ENCODE peak calls at places on chromosomes 3 and 15, in nine cellular contexts. One of them, this sample, is unnamed. For H3K4me1, the result is how much of the 10 kb centered on the place peaks cover.

GRCh38 chr15:70348581-70349344 is 251.0 kb upstream of the TLE3 start:
- DNase-seq in CD4-positive, CD25-positive, alpha-beta regulatory T cell: no peak
- DNase-seq in effector memory CD4-positive, alpha-beta T cell: no peak
- DNase-seq in pancreas: no peak
- DNase-seq in A549: no peak
- DNase-seq in adrenal gland: peak
- DNase-seq in SJSA1: no peak
- DNase-seq in heart left ventricle: no peak
- DNase-seq in CD8-positive, alpha-beta T cell: no peak
- DNase-seq in this sample: peak

GRCh38 chr3:17349093-17349492 is 393.3 kb downstream of the TBC1D5 start:
- DNase-seq in CD8-positive, alpha-beta T cell: no peak
- DNase-seq in adrenal gland: no peak
- DNase-seq in pancreas: no peak
- DNase-seq in A549: no peak
- DNase-seq in heart left ventricle: no peak
- DNase-seq in SJSA1: no peak
- DNase-seq in effector memory CD4-positive, alpha-beta T cell: no peak
- DNase-seq in CD4-positive, CD25-positive, alpha-beta regulatory T cell: no peak
- DNase-seq in this sample: no peak

GRCh38 chr3:188595890-188596376 is 442.0 kb downstream of the LPP start:
- DNase-seq in SJSA1: peak
- DNase-seq in heart left ventricle: no peak
- DNase-seq in adrenal gland: no peak
- DNase-seq in effector memory CD4-positive, alpha-beta T cell: no peak
- DNase-seq in CD8-positive, alpha-beta T cell: no peak
- DNase-seq in A549: no peak
- DNase-seq in pancreas: no peak
- DNase-seq in CD4-positive, CD25-positive, alpha-beta regulatory T cell: no peak
- DNase-seq in this sample: no peak

GRCh38 chr3:124467980-124468902 is 262.0 kb upstream of the UMPS start:
- DNase-seq in CD8-positive, alpha-beta T cell: no peak
- DNase-seq in effector memory CD4-positive, alpha-beta T cell: no peak
- DNase-seq in pancreas: peak
- DNase-seq in A549: peak
- DNase-seq in CD4-positive, CD25-positive, alpha-beta regulatory T cell: no peak
- DNase-seq in SJSA1: peak
- DNase-seq in adrenal gland: peak
- DNase-seq in heart left ventricle: peak
- DNase-seq in this sample: no peak

GRCh38 chr3:43073836-43074220 is 32.1 kb downstream of the POMGNT2 start:
- DNase-seq in heart left ventricle: no peak
- DNase-seq in CD8-positive, alpha-beta T cell: no peak
- DNase-seq in A549: no peak
- DNase-seq in adrenal gland: no peak
- DNase-seq in effector memory CD4-positive, alpha-beta T cell: no peak
- DNase-seq in CD4-positive, CD25-positive, alpha-beta regulatory T cell: no peak
- DNase-seq in pancreas: no peak
- DNase-seq in SJSA1: no peak
- DNase-seq in this sample: no peak

GRCh38 chr3:111864821-111865656 is 6.0 kb downstream of the PHLDB2 start:
- DNase-seq in CD4-positive, CD25-positive, alpha-beta regulatory T cell: no peak
- DNase-seq in adrenal gland: no peak
- DNase-seq in A549: no peak
- DNase-seq in SJSA1: peak
- DNase-seq in heart left ventricle: peak
- DNase-seq in CD8-positive, alpha-beta T cell: no peak
- DNase-seq in pancreas: no peak
- DNase-seq in effector memory CD4-positive, alpha-beta T cell: no peak
- DNase-seq in this sample: no peak

GRCh38 chr3:61936344-61936937 is 375.1 kb downstream of the PTPRG start:
- DNase-seq in CD4-positive, CD25-positive, alpha-beta regulatory T cell: no peak
- DNase-seq in SJSA1: peak
- DNase-seq in adrenal gland: no peak
- DNase-seq in A549: no peak
- DNase-seq in pancreas: no peak
- DNase-seq in CD8-positive, alpha-beta T cell: no peak
- DNase-seq in heart left ventricle: no peak
- DNase-seq in effector memory CD4-positive, alpha-beta T cell: no peak
- DNase-seq in this sample: no peak

GRCh38 chr3:152305075-152305474 is 36.3 kb downstream of the MBNL1 start:
- DNase-seq in SJSA1: no peak
- DNase-seq in adrenal gland: no peak
- DNase-seq in CD4-positive, CD25-positive, alpha-beta regulatory T cell: no peak
- DNase-seq in effector memory CD4-positive, alpha-beta T cell: no peak
- DNase-seq in heart left ventricle: no peak
- DNase-seq in pancreas: no peak
- DNase-seq in CD8-positive, alpha-beta T cell: no peak
- DNase-seq in A549: no peak
- DNase-seq in this sample: no peak

GRCh38 chr3:127456471-127457093 is 134.0 kb downstream of the TPRA1 start:
- DNase-seq in CD4-positive, CD25-positive, alpha-beta regulatory T cell: no peak
- DNase-seq in heart left ventricle: peak
- DNase-seq in CD8-positive, alpha-beta T cell: no peak
- DNase-seq in A549: no peak
- DNase-seq in effector memory CD4-positive, alpha-beta T cell: no peak
- DNase-seq in SJSA1: no peak
- DNase-seq in adrenal gland: no peak
- DNase-seq in pancreas: no peak
- DNase-seq in this sample: no peak

GRCh38 chr3:72639736-72640135 is 208.5 kb downstream of the SHQ1 start:
- DNase-seq in CD4-positive, CD25-positive, alpha-beta regulatory T cell: no peak
- DNase-seq in CD8-positive, alpha-beta T cell: no peak
- DNase-seq in heart left ventricle: no peak
- DNase-seq in adrenal gland: no peak
- DNase-seq in effector memory CD4-positive, alpha-beta T cell: no peak
- DNase-seq in SJSA1: no peak
- DNase-seq in A549: no peak
- DNase-seq in pancreas: no peak
- DNase-seq in this sample: no peak

GRCh38 chr3:52204337-52205073 is 6.5 kb downstream of the ALAS1 start:
- DNase-seq in effector memory CD4-positive, alpha-beta T cell: no peak
- DNase-seq in pancreas: peak
- DNase-seq in CD8-positive, alpha-beta T cell: no peak
- DNase-seq in heart left ventricle: no peak
- DNase-seq in A549: no peak
- DNase-seq in CD4-positive, CD25-positive, alpha-beta regulatory T cell: no peak
- DNase-seq in adrenal gland: no peak
- DNase-seq in SJSA1: no peak
- DNase-seq in this sample: no peak

GRCh38 chr3:123700791-123701712 is 116.2 kb upstream of the HACD2 start:
- DNase-seq in pancreas: no peak
- DNase-seq in heart left ventricle: no peak
- DNase-seq in adrenal gland: no peak
- DNase-seq in effector memory CD4-positive, alpha-beta T cell: no peak
- DNase-seq in CD4-positive, CD25-positive, alpha-beta regulatory T cell: no peak
- DNase-seq in A549: no peak
- DNase-seq in SJSA1: no peak
- DNase-seq in CD8-positive, alpha-beta T cell: no peak
- DNase-seq in this sample: no peak

GRCh38 chr3:127676921-127677351 is 4.2 kb downstream of the ABTB1 start:
- DNase-seq in adrenal gland: peak
- DNase-seq in effector memory CD4-positive, alpha-beta T cell: no peak
- DNase-seq in SJSA1: no peak
- DNase-seq in A549: no peak
- DNase-seq in heart left ventricle: no peak
- DNase-seq in CD4-positive, CD25-positive, alpha-beta regulatory T cell: no peak
- DNase-seq in CD8-positive, alpha-beta T cell: no peak
- DNase-seq in pancreas: no peak
- DNase-seq in this sample: no peak

DNA sequence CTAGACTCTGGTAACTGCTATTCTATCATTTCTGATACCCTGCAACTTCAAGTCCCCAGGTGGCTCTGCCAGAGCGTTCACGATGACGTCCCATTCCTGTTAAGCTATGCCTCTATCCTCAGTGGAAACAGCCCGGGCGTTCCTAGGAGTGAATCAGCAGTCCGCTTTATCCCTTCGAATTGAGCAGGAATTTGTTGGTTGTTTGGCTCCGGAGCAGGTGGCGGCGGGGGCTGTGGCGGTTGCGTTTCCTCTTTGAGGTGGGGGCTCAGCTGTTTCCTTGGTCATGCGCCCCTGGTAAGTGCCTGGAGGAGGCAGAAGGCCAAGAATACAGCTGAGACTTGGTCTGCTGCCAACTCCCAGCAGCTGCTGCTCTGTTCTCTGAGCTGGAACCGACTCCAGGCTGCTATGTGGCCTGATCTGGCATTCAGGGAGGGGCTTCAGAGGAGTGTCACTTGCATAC is 25.2 kb downstream of the ARPP21 start:
- DNase-seq in SJSA1: no peak
- DNase-seq in pancreas: peak
- DNase-seq in effector memory CD4-positive, alpha-beta T cell: no peak
- DNase-seq in heart left ventricle: peak
- DNase-seq in adrenal gland: peak
- DNase-seq in A549: no peak
- DNase-seq in CD8-positive, alpha-beta T cell: no peak
- DNase-seq in CD4-positive, CD25-positive, alpha-beta regulatory T cell: no peak
- DNase-seq in this sample: peak
- H3K4me3 ChIP-seq in SJSA1: no peak
- H3K4me3 ChIP-seq in pancreas: no peak
- H3K4me3 ChIP-seq in effector memory CD4-positive, alpha-beta T cell: no peak
- H3K4me3 ChIP-seq in heart left ventricle: peak
- H3K4me3 ChIP-seq in adrenal gland: no peak
- H3K4me3 ChIP-seq in A549: no peak
- H3K4me3 ChIP-seq in CD8-positive, alpha-beta T cell: no peak
- H3K4me3 ChIP-seq in CD4-positive, CD25-positive, alpha-beta regulatory T cell: no peak
- H3K4me3 ChIP-seq in this sample: peak

DNA sequence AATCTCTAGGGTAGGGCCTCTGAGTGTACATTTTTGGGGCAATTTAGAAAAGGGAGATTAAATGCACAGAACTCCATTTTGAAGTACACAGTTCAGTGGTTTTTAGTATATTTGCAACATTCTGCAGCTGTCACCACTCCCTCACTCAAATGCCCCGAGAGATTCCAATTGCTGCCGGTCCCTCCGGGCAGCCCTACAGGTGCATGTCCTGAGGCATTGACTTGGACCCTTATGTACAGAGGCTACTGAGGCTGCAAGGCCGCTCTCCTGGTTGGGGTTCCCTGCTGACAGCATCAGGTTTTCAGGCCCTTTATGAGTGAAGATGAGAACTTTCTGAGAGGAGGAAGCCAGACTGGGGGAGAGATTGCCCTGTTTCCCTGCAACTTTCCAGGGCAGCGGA is 39.6 kb downstream of the SMAD6 start:
- DNase-seq in adrenal gland: no peak
- DNase-seq in CD4-positive, CD25-positive, alpha-beta regulatory T cell: no peak
- DNase-seq in CD8-positive, alpha-beta T cell: no peak
- DNase-seq in SJSA1: no peak
- DNase-seq in pancreas: no peak
- DNase-seq in A549: no peak
- DNase-seq in heart left ventricle: no peak
- DNase-seq in effector memory CD4-positive, alpha-beta T cell: no peak
- DNase-seq in this sample: no peak
- H3K4me1 ChIP-seq in adrenal gland: under half
- H3K4me1 ChIP-seq in CD4-positive, CD25-positive, alpha-beta regulatory T cell: under half
- H3K4me1 ChIP-seq in CD8-positive, alpha-beta T cell: under half
- H3K4me1 ChIP-seq in SJSA1: under half
- H3K4me1 ChIP-seq in pancreas: under half
- H3K4me1 ChIP-seq in A549: under half
- H3K4me1 ChIP-seq in heart left ventricle: under half
- H3K4me1 ChIP-seq in effector memory CD4-positive, alpha-beta T cell: under half
- H3K4me1 ChIP-seq in this sample: half or more

DNA sequence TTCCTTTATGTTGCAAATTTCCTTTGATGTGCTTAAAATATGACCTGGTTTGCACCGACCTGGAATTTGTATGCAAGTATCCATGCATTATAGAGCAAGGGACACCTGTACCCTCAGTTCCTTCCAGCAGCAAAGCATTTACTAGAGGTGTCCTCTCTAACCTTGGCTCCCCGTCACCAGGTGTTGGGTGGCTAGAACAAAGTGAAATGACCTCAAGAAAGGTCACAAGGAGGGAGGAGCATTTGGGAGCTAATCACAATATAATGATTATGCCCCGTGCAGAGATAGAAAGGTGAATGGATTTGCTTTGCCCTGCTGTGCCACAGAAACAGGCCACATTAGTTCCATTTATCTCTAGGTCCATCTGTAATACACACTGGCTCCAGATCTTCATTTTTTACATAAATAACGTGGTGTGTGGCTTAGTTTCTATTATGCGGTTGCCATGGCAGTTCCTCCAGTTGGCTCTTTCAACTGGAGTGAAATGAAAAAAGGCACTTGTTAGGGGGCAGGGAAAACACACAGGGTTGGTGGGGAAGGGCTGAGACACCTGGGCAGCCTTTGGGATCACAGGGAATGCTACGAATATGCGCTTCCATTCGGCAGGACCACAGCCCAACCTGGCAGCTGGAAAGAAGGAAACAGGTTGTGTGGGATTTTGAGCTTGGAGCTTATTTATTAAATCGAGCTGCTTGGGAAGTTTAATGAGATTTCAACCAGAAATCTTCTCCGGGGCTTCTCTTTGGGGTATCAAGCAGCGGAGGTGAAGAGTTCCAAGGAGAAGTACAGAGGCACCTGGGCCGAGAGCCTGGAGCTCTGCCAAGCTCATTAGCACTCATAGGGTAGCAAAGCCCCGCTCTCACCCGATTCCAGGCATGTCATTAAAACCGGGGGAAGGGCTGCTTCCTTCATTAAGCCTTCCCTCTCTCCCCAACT is 233.5 kb upstream of the ST8SIA2 start:
- DNase-seq in SJSA1: no peak
- DNase-seq in heart left ventricle: no peak
- DNase-seq in effector memory CD4-positive, alpha-beta T cell: no peak
- DNase-seq in adrenal gland: peak
- DNase-seq in CD8-positive, alpha-beta T cell: no peak
- DNase-seq in pancreas: no peak
- DNase-seq in A549: no peak
- DNase-seq in CD4-positive, CD25-positive, alpha-beta regulatory T cell: no peak
- DNase-seq in this sample: no peak
- H3K4me3 ChIP-seq in SJSA1: no peak
- H3K4me3 ChIP-seq in heart left ventricle: no peak
- H3K4me3 ChIP-seq in effector memory CD4-positive, alpha-beta T cell: no peak
- H3K4me3 ChIP-seq in adrenal gland: no peak
- H3K4me3 ChIP-seq in CD8-positive, alpha-beta T cell: no peak
- H3K4me3 ChIP-seq in pancreas: no peak
- H3K4me3 ChIP-seq in A549: no peak
- H3K4me3 ChIP-seq in CD4-positive, CD25-positive, alpha-beta regulatory T cell: no peak
- H3K4me3 ChIP-seq in this sample: no peak

DNA sequence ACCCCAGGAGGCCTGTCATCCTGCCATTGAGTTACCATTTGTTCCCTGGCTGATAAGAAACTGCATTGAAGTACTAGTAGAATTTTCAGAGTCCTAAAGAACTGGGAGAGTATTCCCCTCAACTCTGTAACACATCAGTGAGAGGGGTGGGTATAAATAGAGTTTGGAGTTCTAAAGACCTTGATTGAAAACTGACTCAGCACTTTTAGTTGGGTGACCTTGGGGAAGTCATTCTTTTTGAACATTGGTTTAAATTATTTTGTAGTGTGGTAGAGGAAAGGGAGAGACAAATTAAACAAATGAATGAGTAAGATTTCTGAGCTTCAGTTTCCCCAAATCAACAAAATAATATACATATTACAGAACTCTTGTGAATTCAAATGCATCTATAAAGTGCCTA is 344.5 kb upstream of the THBS1 start:
- DNase-seq in adrenal gland: no peak
- DNase-seq in CD4-positive, CD25-positive, alpha-beta regulatory T cell: no peak
- DNase-seq in SJSA1: no peak
- DNase-seq in heart left ventricle: no peak
- DNase-seq in A549: no peak
- DNase-seq in effector memory CD4-positive, alpha-beta T cell: no peak
- DNase-seq in CD8-positive, alpha-beta T cell: no peak
- DNase-seq in pancreas: no peak
- DNase-seq in this sample: no peak
- H3K4me1 ChIP-seq in adrenal gland: under half
- H3K4me1 ChIP-seq in CD4-positive, CD25-positive, alpha-beta regulatory T cell: under half
- H3K4me1 ChIP-seq in SJSA1: under half
- H3K4me1 ChIP-seq in heart left ventricle: under half
- H3K4me1 ChIP-seq in A549: under half
- H3K4me1 ChIP-seq in effector memory CD4-positive, alpha-beta T cell: under half
- H3K4me1 ChIP-seq in CD8-positive, alpha-beta T cell: under half
- H3K4me1 ChIP-seq in pancreas: under half
- H3K4me1 ChIP-seq in this sample: under half